ENCODE peak calls at places on chromosomes 13 and 19, in nine cellular contexts. K is mucosa of descending colon, O is IMR-90, E is psoas muscle, W is cardiac muscle cell, P is uterus, F is GM23338, V is breast epithelium, R is lung. Z is an unnamed sample.

GRCh38 chr13:33032037-33032625 is 15.9 kb downstream of the KL start:
- DNase-seq in K (no peak), O (peak), E (peak), W (peak), P (no peak), F (no peak), V (no peak), R (no peak), Z (no peak)

GRCh38 chr19:46488551-46488950 is 7.1 kb downstream of the PNMA8B start:
- DNase-seq in K (no peak), O (no peak), E (no peak), W (no peak), P (no peak), F (peak), V (no peak), R (no peak), Z (no peak)

GRCh38 chr13:105937451-105937850 is 598.0 kb downstream of the EFNB2 start:
- DNase-seq in K (no peak), O (peak), E (no peak), W (peak), P (no peak), F (peak), V (no peak), R (no peak), Z (no peak)

GRCh38 chr19:33804021-33804799 is 7.5 kb downstream of the KCTD15 start:
- DNase-seq in K (peak), O (peak), E (no peak), W (peak), P (peak), F (no peak), V (peak), R (no peak), Z (no peak)

GRCh38 chr13:98542568-98543379 is 34.1 kb downstream of the STK24 start:
- DNase-seq in K (no peak), O (no peak), E (peak), W (no peak), P (no peak), F (no peak), V (no peak), R (no peak), Z (no peak)

GRCh38 chr13:109293166-109293565 is 493.2 kb downstream of the IRS2 start:
- DNase-seq in K (no peak), O (no peak), E (no peak), W (no peak), P (no peak), F (no peak), V (no peak), R (no peak), Z (no peak)

GRCh38 chr13:95485518-95486144 is 66.9 kb upstream of the CLDN10 start:
- DNase-seq in K (no peak), O (no peak), E (no peak), W (peak), P (no peak), F (no peak), V (no peak), R (no peak), Z (no peak)

GRCh38 chr13:55000043-55000442 is 1971.4 kb downstream of the OLFM4 start:
- DNase-seq in K (no peak), O (no peak), E (no peak), W (no peak), P (no peak), F (peak), V (no peak), R (no peak), Z (no peak)

GRCh38 chr19:45913874-45914830 is at the start of gene NANOS2:
- DNase-seq in K (no peak), O (no peak), E (peak), W (peak), P (no peak), F (peak), V (no peak), R (no peak), Z (no peak)

GRCh38 chr19:33740811-33741396 is 55.8 kb upstream of the KCTD15 start:
- DNase-seq in K (no peak), O (peak), E (no peak), W (peak), P (no peak), F (peak), V (no peak), R (no peak), Z (no peak)

GRCh38 chr19:7554990-7555864 is 19.7 kb downstream of the PNPLA6 start:
- DNase-seq in K (peak), O (no peak), E (peak), W (no peak), P (no peak), F (peak), V (no peak), R (no peak), Z (no peak)

DNA sequence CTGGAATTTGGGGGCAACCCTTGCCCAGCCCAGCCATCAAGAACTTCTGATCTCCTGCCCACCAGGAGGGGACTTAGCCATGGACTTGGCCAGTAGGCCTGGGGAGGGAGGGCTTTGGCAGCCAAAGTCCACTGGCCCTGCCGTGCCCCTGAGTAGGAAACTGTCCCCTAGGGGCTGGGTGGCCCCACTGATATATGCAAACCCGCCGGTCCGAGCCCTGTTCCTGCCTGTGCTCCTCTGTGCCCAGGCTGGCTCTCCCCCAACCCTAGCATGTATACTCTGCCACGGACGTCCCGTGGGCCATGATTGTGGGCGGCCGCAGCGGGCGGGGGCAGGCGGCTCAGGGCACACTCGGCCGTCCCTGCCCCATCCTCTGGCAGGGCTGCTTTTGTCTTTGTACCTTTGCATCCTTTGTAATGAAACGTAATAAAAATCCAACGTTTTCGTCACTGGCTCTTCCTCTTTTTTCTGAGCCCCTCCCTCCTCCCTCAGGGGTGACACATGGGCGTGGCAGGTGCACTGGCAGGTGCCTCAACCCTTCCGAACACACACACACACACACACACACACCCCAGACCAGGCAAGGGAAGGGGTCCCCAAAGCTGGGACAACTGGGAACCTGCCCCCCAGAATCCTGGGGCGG is 9.1 kb downstream of the COMP start:
- DNase-seq in K (no peak), O (no peak), E (no peak), W (no peak), P (no peak), F (no peak), V (no peak), R (no peak), Z (no peak)
- TF ChIP-seq CTCF in K (no peak), O (no peak), E (no peak), W (no peak), P (no peak), F (no peak), V (no peak), R (no peak), Z (no peak)

GRCh38 chr19:52398091-52398461 is 427 bp downstream of the ZNF528 start:
- DNase-seq in K (peak), O (peak), E (peak), W (peak), P (no peak), F (peak), V (no peak), R (no peak), Z (no peak)
- TF ChIP-seq CTCF in K (no peak), O (no peak), E (no peak), W (peak), P (no peak), F (peak), V (no peak), R (no peak), Z (no peak)

GRCh38 chr19:40192758-40193586 is 1.7 kb downstream of the MAP3K10 start:
- DNase-seq in K (no peak), O (no peak), E (no peak), W (no peak), P (no peak), F (peak), V (no peak), R (no peak), Z (no peak)
- TF ChIP-seq CTCF in K (no peak), O (no peak), E (no peak), W (no peak), P (no peak), F (no peak), V (no peak), R (no peak), Z (no peak)

GRCh38 chr19:18428837-18429674 is 8.9 kb downstream of the ISYNA1 start:
- DNase-seq in K (peak), O (peak), E (peak), W (peak), P (peak), F (peak), V (no peak), R (no peak), Z (peak)
- TF ChIP-seq CTCF in K (no peak), O (no peak), E (no peak), W (no peak), P (no peak), F (no peak), V (no peak), R (no peak), Z (no peak)

GRCh38 chr13:26541041-26541440 is 16.4 kb upstream of the WASF3 start:
- DNase-seq in K (no peak), O (no peak), E (no peak), W (no peak), P (no peak), F (no peak), V (no peak), R (no peak), Z (no peak)

GRCh38 chr13:26540319-26540718 is 17.2 kb upstream of the WASF3 start:
- DNase-seq in K (no peak), O (no peak), E (peak), W (no peak), P (no peak), F (no peak), V (no peak), R (no peak), Z (no peak)

GRCh38 chr13:26539738-26540292 is 17.7 kb upstream of the WASF3 start:
- DNase-seq in K (no peak), O (no peak), E (peak), W (no peak), P (no peak), F (no peak), V (no peak), R (no peak), Z (no peak)

GRCh38 chr13:26544707-26545106 is 12.8 kb upstream of the WASF3 start:
- DNase-seq in K (no peak), O (no peak), E (no peak), W (no peak), P (no peak), F (no peak), V (no peak), R (no peak), Z (no peak)

GRCh38 chr13:26541678-26542553 is 15.6 kb upstream of the WASF3 start:
- DNase-seq in K (no peak), O (no peak), E (no peak), W (no peak), P (no peak), F (peak), V (no peak), R (no peak), Z (no peak)
- TF ChIP-seq CTCF in K (no peak), O (no peak), E (no peak), W (no peak), P (no peak), F (peak), V (no peak), R (no peak), Z (no peak)

GRCh38 chr19:6126335-6126974 is 9.0 kb upstream of the ACSBG2 start:
- DNase-seq in K (no peak), O (peak), E (no peak), W (peak), P (no peak), F (peak), V (no peak), R (no peak), Z (no peak)
- TF ChIP-seq CTCF in K (no peak), O (peak), E (peak), W (peak), P (no peak), F (peak), V (no peak), R (peak), Z (no peak)